ENCODE peak calls at places on chromosomes 16 and 17, in six cellular contexts. M is neural progenitor cell, P is cardiac fibroblast, B is heart left ventricle, K is AG10803, L is mammary epithelial cell. D is an unnamed sample.

GRCh38 chr16:77406680-77407079 is 28.2 kb downstream of the ADAMTS18 start:
- DNase-seq in B (no peak), M (no peak), L (peak; percentile 8), K (peak; percentile 15), P (peak; percentile 46), D (no peak)

GRCh38 chr16:29784901-29785500 is 5.5 kb upstream of the KIF22 start:
- DNase-seq in B (peak; percentile 81), P (peak; percentile 65), L (peak; percentile 42), K (peak; percentile 50), M (peak; percentile 90), D (peak; percentile 84)

GRCh38 chr16:87560428-87561199 is 41.7 kb upstream of the JPH3 start:
- DNase-seq in B (peak; percentile 33), K (peak; percentile 39), P (peak; percentile 44), M (no peak), L (no peak), D (peak; percentile 44)

GRCh38 chr17:33390479-33391027 is 97.5 kb upstream of the ASIC2 start:
- DNase-seq in K (peak; percentile 82), B (no peak), P (peak; percentile 2), M (no peak), L (no peak), D (no peak)

GRCh38 chr16:82735696-82736095 is 108.9 kb downstream of the CDH13 start:
- DNase-seq in K (peak; percentile 78), P (no peak), M (no peak), B (peak; percentile 27), L (no peak), D (no peak)

GRCh38 chr17:7043544-7044268 is at the start of gene SLC16A11:
- DNase-seq in P (peak; percentile 56), B (peak; percentile 53), K (peak; percentile 25), L (no peak), M (peak; percentile 58), D (peak; percentile 59)

GRCh38 chr17:57211010-57211411 is 45.3 kb upstream of the MSI2 start:
- DNase-seq in M (no peak), P (peak; percentile 46), K (no peak), B (no peak), L (peak; percentile 76), D (no peak)

GRCh38 chr17:57929392-57929791 is 25.8 kb downstream of the CUEDC1 start:
- DNase-seq in K (no peak), P (no peak), B (no peak), L (no peak), M (no peak), D (no peak)

GRCh38 chr17:62617894-62618472 is 9.5 kb upstream of the MRC2 start:
- DNase-seq in K (peak; percentile 78), L (no peak), B (no peak), M (no peak), P (no peak), D (no peak)

GRCh38 chr16:77306050-77306616 is 106.9 kb downstream of the SYCE1L start:
- DNase-seq in M (no peak), P (no peak), K (no peak), B (no peak), L (no peak), D (peak; percentile 1)

GRCh38 chr16:79808731-79809130 is 208.2 kb upstream of the MAF start:
- DNase-seq in B (no peak), L (no peak), M (no peak), K (no peak), P (no peak), D (no peak)

GRCh38 chr17:17690156-17690737 is 9.0 kb downstream of the RAI1 start:
- DNase-seq in L (no peak), B (no peak), P (no peak), K (no peak), M (no peak), D (no peak)

GRCh38 chr16:50202926-50203624 is 50.0 kb downstream of the TENT4B start:
- DNase-seq in K (peak; percentile 98), P (peak; percentile 96), M (no peak), L (peak; percentile 82), B (no peak), D (no peak)

GRCh38 chr17:29828676-29829291 is 101.2 kb downstream of the SSH2 start:
- DNase-seq in K (no peak), B (no peak), M (no peak), P (no peak), L (no peak), D (no peak)

GRCh38 chr17:71118039-71118438 is 948.7 kb downstream of the KCNJ2 start:
- DNase-seq in L (peak; percentile 62), P (no peak), M (peak; percentile 47), K (no peak), B (no peak), D (no peak)

GRCh38 chr16:24826817-24827566 is 18.8 kb upstream of the SLC5A11 start:
- DNase-seq in P (no peak), M (no peak), B (no peak), K (no peak), L (no peak), D (no peak)

GRCh38 chr17:78798695-78799559 is 16.9 kb upstream of the CYTH1 start:
- DNase-seq in K (peak; percentile 26), L (peak; percentile 37), P (peak; percentile 35), B (no peak), M (peak; percentile 43), D (peak; percentile 33)

GRCh38 chr17:78796134-78796900 is 14.2 kb upstream of the CYTH1 start:
- DNase-seq in L (no peak), P (no peak), B (no peak), M (no peak), K (no peak), D (no peak)

GRCh38 chr17:78800132-78800931 is 18.3 kb upstream of the CYTH1 start:
- DNase-seq in M (no peak), L (no peak), P (no peak), K (no peak), B (no peak), D (no peak)

GRCh38 chr17:78797213-78797612 is 15.1 kb upstream of the CYTH1 start:
- DNase-seq in B (no peak), L (no peak), K (no peak), P (no peak), M (no peak), D (no peak)

GRCh38 chr17:78797691-78798585 is 15.9 kb upstream of the CYTH1 start:
- DNase-seq in L (no peak), B (no peak), M (no peak), P (no peak), K (no peak), D (no peak)
- TF ChIP-seq CTCF in L (no peak), B (no peak), M (no peak), P (no peak), K (no peak), D (no peak)

GRCh38 chr17:181213-182163 is at the start of gene DOC2B:
- DNase-seq in P (peak; percentile 12), L (peak; percentile 6), M (peak; percentile 83), K (peak; percentile 22), B (peak; percentile 63), D (peak; percentile 9)
- TF ChIP-seq CTCF in P (no peak), L (no peak), M (no peak), K (no peak), B (no peak), D (no peak)

DNA sequence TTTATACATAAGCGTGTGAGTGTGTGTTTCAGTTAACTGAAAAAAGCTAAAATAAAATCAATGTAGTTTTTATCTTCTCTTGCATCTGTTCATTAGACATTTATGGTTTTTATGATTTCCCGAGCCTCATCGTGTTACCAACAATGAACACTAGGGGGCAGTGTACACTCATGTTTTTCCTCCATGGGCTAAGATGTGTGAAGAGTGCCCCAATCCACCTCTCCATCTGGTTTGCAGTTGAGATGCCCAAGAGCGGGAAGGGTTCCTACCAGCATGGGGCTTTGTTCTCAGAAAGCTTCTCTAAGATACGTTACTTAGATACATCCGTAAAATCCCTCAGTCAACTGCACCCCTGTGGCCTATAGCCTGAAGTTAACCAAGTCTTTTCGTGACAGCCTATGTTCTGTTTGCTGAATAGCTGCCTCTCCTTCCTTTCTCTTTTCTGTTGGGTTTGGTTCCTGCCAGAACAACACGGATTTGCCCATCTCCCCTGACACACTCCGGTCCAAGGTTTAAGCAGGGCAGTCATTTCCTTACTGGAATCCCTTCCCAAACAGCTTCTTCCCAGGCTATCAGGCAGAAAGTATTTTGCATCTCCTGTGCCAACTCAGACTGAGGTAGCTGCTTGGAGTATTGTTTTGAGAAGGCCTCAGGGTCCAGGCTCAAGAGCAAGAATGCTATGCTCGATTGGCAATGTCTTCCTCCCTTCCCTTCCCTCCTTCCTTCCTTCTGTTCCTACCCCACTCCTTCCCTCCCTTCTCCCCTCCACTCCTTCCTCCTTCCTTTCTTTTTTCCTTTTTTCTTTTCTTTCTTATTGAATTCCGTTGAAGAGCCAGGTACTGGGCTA is 12.9 kb upstream of the ELAC2 start:
- DNase-seq in M (peak; percentile 63), L (peak; percentile 34), P (peak; percentile 71), B (no peak), K (peak; percentile 64), D (peak; percentile 68)
- TF ChIP-seq CTCF in M (peak; percentile 82), L (peak; percentile 73), P (peak; percentile 62), B (peak; percentile 89), K (peak; percentile 76), D (peak; percentile 79)

DNA sequence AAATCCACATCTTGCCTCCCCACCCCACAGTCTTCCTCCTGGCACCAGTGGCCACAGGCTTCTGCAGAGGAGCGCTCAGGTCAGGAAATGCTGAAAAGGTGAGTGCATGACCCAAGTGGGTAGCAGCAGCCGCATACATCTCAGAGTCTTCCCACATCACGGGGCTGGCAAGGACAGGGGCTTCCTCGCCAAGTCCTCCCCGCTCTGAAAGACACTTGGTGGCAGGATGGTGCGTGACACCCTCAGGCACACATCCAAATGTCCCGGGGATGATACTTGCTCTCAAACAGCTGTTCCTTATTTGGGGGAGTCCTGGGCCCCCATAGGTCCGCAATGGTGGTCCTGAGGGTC is 8.8 kb upstream of the SLC16A5 start:
- DNase-seq in M (no peak), K (no peak), L (no peak), P (no peak), B (no peak), D (no peak)
- TF ChIP-seq CTCF in M (no peak), K (peak; percentile 3), L (no peak), P (no peak), B (no peak), D (no peak)

DNA sequence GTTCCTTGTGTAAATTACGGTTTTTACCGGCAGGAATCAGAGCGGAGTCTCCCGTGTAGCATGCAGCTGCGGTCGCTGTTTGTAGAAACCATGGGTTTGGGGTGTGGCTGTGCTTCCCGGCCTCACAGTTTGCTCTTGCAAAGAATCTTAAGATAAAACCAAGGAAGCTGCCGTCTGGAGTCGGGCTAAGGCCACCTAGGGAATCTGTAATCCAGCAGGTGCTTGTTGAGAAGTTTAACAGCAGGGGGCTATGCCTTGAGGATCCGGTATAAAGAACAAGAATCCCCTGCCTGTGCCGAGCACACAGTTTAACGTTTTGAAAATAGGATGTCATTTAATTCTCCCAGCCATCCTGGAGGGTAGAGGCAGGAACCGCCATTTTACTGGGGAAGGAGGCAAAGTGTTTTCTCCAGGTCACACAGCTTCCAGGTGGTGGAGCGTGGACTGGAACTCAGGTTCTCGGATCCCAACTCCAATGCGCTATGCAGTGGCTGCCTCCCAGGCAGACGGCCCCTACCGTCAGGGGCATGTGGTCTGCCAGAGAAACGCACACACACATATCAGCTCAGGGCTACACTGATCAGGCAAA is 6.0 kb upstream of the TLCD3A start:
- DNase-seq in M (peak; percentile 76), B (no peak), L (no peak), K (no peak), P (no peak), D (no peak)
- TF ChIP-seq CTCF in M (no peak), B (no peak), L (no peak), K (no peak), P (no peak), D (no peak)